ENCODE peak calls at places on chromosomes 3 and 15, in ten cellular contexts. G, X, L, E, Y, T, D, Q, W and A are unnamed samples.

GRCh38 chr3:49732592-49732991 is 8.8 kb upstream of the GMPPB start:
- DNase-seq in W (no peak), E (no peak), X (no peak), T (no peak), Y (no peak), G (no peak), Q (no peak), L (no peak), D (no peak), A (no peak)

GRCh38 chr3:34570916-34571705 is 772.7 kb downstream of the PDCD6IP start:
- DNase-seq in L (no peak), Q (no peak), T (no peak), W (no peak), E (no peak), G (no peak), D (no peak), X (no peak), Y (no peak), A (no peak)

GRCh38 chr3:25899352-25900101 is 109.6 kb downstream of the OXSM start:
- DNase-seq in X (no peak), G (no peak), E (no peak), L (no peak), T (no peak), W (no peak), D (no peak), Y (no peak), Q (no peak), A (no peak)

GRCh38 chr3:175535351-175535750 is 676.2 kb downstream of the NAALADL2 start:
- DNase-seq in L (no peak), W (no peak), T (no peak), X (no peak), E (peak; percentile 1), Y (no peak), G (no peak), Q (no peak), D (no peak), A (no peak)

GRCh38 chr15:33587773-33588172 is 277.0 kb downstream of the RYR3 start:
- DNase-seq in E (no peak), Y (no peak), W (no peak), D (no peak), G (no peak), Q (no peak), T (no peak), L (no peak), X (no peak), A (no peak)

GRCh38 chr3:64684715-64685261 is 3.0 kb downstream of the ADAMTS9 start:
- DNase-seq in G (no peak), Q (peak; percentile 56), Y (peak; percentile 70), L (no peak), W (no peak), D (peak; percentile 26), X (no peak), T (peak; percentile 52), E (peak; percentile 42), A (no peak)

GRCh38 chr3:13544293-13544831 is 4.6 kb upstream of the FBLN2 start:
- DNase-seq in Q (no peak), L (no peak), G (no peak), T (no peak), Y (peak; percentile 55), X (no peak), W (peak; percentile 25), E (peak; percentile 67), D (no peak), A (peak; percentile 36)

GRCh38 chr3:174533286-174533685 is 325.8 kb upstream of the NAALADL2 start:
- DNase-seq in W (no peak), Q (no peak), T (no peak), E (peak; percentile 72), G (no peak), D (no peak), L (no peak), X (no peak), Y (no peak), A (peak; percentile 31)

DNA sequence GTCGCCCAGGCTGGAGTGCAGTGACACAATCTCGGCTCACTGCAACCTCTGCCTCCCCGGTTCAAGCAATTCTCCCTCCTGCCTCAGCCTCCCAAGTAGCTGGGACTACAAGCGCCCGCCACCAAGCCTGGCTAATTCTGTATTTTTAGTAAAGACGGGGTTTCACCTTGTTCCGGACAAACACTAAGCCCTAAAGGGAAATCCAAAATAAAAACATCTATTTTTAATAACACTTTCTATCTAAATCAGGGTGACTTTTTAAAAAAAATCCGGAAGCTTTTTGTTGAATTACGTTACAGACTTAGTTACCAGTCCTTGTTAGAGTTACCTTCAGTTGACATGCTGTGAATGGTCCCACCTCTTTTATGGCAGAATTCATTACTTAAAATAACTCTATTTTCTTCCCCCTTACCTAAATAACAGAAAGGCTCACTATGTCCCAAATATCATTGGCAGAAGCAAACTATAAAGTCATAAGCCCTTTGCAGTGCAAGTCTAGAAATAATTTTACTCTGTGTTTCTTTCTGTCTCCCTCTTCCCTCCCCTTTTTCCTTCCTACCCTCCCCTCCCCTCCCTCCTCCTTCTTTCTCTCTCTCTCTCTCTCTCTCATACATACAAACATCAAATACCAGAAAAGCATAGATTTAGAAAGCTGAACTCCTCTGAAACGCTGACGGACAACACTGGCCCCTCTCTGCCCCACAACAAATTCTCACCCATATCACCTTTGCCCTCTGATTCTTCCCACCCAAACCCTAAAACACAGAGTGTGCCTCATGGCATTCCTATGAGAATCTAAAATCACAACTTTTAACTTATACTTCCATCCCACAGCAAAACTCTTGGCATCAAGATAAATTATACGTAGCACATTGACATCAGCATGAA is 18.3 kb downstream of the THBS1 start:
- DNase-seq in T (no peak), E (peak; percentile 33), Y (no peak), X (no peak), G (no peak), L (no peak), Q (no peak), D (no peak), W (no peak), A (no peak)
- H3K27ac ChIP-seq in T (no peak overlapping the region), E (no peak overlapping the region), Y (no peak overlapping the region), X (no peak overlapping the region), G (no peak overlapping the region), L (no peak overlapping the region), Q (no peak overlapping the region), D (no peak overlapping the region), W (no peak overlapping the region), A (peak overlapping the region; percentile 95)

DNA sequence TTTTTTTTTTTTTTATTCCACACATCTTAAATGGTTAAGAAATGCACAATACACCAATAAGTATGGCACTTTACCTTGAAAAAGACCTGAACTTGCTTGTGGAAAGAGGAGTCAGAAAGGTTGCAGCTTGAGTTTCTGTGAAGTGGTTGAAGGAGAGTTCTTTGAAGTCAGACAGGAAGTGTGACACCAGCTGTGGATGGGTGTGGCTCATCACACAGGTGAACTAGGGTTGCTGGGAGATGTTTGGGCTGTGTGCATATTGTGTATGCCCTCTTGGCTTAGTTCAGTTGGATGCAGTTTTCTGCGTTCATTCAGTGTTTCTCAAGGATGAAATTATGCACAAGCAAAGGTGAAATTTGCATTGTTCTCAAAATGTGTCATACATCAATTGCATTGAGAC is 6.3 kb downstream of the AEN start:
- DNase-seq in Q (no peak), W (peak; percentile 89), G (peak; percentile 57), D (no peak), Y (no peak), T (no peak), E (no peak), L (peak; percentile 92), X (no peak), A (no peak)
- H3K27ac ChIP-seq in Q (peak overlapping the region; percentile 43), W (peak overlapping the region; percentile 75), G (peak overlapping the region; percentile 39), D (no peak overlapping the region), Y (no peak overlapping the region), T (no peak overlapping the region), E (no peak overlapping the region), L (peak overlapping the region; percentile 66), X (no peak overlapping the region), A (peak overlapping the region; percentile 54)

GRCh38 chr3:187185759-187186158 is 11.5 kb upstream of the RTP1 start:
- DNase-seq in Y (no peak), L (no peak), Q (no peak), G (no peak), D (no peak), W (no peak), E (no peak), X (no peak), T (no peak), A (no peak)

GRCh38 chr3:187183903-187184302 is 13.4 kb upstream of the RTP1 start:
- DNase-seq in L (no peak), D (no peak), E (no peak), X (no peak), Q (no peak), W (no peak), T (no peak), G (no peak), Y (no peak), A (no peak)

GRCh38 chr3:187183210-187183862 is 13.9 kb upstream of the RTP1 start:
- DNase-seq in Q (no peak), Y (no peak), E (peak; percentile 79), L (no peak), D (no peak), G (no peak), X (no peak), T (no peak), W (no peak), A (no peak)

GRCh38 chr3:187186375-187186774 is 10.9 kb upstream of the RTP1 start:
- DNase-seq in E (no peak), Q (no peak), G (no peak), T (peak; percentile 55), D (no peak), Y (no peak), L (no peak), X (no peak), W (no peak), A (no peak)

DNA sequence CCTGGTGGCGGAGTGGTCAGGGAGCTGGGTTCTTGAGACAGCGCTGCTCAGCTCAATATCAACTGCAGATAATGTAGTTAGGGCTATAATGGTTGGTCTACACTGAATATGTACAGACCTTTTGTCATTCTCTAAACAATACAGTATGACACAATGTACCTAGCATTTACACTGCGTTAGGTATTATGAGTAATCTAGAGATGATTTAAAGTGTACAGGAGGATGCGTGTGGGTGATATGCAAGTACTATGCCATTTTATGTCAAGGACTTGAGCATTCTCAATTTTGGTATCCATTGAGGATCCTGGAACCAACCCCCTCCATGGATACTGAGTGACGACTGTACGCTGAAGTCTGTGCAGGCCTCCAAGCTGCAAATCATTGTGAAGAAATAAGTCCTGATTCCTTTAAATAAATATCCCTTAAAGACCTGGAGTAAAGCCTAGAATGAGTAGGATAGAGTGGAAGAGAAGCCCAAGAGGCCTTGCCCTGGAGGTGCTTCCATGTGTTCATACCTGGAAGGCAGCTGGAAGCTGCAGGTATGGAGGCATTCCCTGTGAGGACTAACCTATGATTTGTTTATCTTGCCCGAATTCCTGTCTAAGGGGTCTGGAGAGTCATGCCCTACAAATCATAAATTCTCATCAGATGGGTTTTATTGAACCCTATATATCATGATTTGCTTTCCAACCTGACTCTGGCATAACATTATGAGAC is 15.7 kb upstream of the RTP1 start:
- DNase-seq in Y (no peak), D (no peak), Q (no peak), E (peak; percentile 32), X (no peak), T (no peak), L (no peak), W (no peak), G (no peak), A (no peak)
- H3K27ac ChIP-seq in Y (no peak overlapping the region), D (no peak overlapping the region), Q (no peak overlapping the region), E (no peak overlapping the region), X (no peak overlapping the region), T (no peak overlapping the region), L (no peak overlapping the region), W (no peak overlapping the region), G (no peak overlapping the region), A (peak overlapping the region; percentile 26)

GRCh38 chr3:4548769-4549168 is 55.6 kb downstream of the ITPR1 start:
- DNase-seq in T (no peak), D (no peak), Q (no peak), W (no peak), X (no peak), L (no peak), E (no peak), Y (no peak), G (no peak), A (no peak)

GRCh38 chr3:4547799-4548198 is 54.7 kb downstream of the ITPR1 start:
- DNase-seq in D (no peak), G (no peak), L (no peak), E (no peak), T (no peak), X (no peak), Q (no peak), Y (no peak), W (no peak), A (no peak)

GRCh38 chr3:4543110-4543509 is 50.0 kb downstream of the ITPR1 start:
- DNase-seq in E (no peak), D (no peak), Q (no peak), Y (no peak), W (no peak), L (no peak), G (no peak), X (no peak), T (no peak), A (no peak)

GRCh38 chr3:4548356-4548755 is 55.2 kb downstream of the ITPR1 start:
- DNase-seq in Q (no peak), X (no peak), W (no peak), D (no peak), T (no peak), Y (no peak), G (no peak), L (no peak), E (no peak), A (no peak)

GRCh38 chr3:4546346-4547178 is 53.4 kb downstream of the ITPR1 start:
- DNase-seq in X (no peak), G (no peak), D (no peak), E (no peak), T (no peak), W (no peak), L (no peak), Y (no peak), Q (no peak), A (no peak)
- H3K27ac ChIP-seq in X (no peak overlapping the region), G (no peak overlapping the region), D (no peak overlapping the region), E (no peak overlapping the region), T (no peak overlapping the region), W (no peak overlapping the region), L (no peak overlapping the region), Y (no peak overlapping the region), Q (no peak overlapping the region), A (no peak overlapping the region)